ENCODE peak calls at places on chromosome 21, in four cellular contexts. W, I, C and E are unnamed samples.

GRCh38 chr21:38037416-38037815 is 121.2 kb upstream of the KCNJ6 start:
- DNase-seq in W (no peak), I (no peak), C (no peak), E (no peak)

GRCh38 chr21:33418686-33419085 is 15.5 kb downstream of the IFNGR2 start:
- DNase-seq in W (no peak), I (no peak), C (no peak), E (no peak)

GRCh38 chr21:39312112-39313041 is 1.1 kb downstream of the BRWD1 start:
- DNase-seq in W (peak), I (peak), C (peak), E (peak)

GRCh38 chr21:33384851-33385331 is 18.3 kb upstream of the IFNGR2 start:
- DNase-seq in W (no peak), I (no peak), C (no peak), E (no peak)

GRCh38 chr21:40386301-40386911 is 460.6 kb downstream of the DSCAM start:
- DNase-seq in W (peak), I (no peak), C (no peak), E (peak)

GRCh38 chr21:39663066-39663465 is 50.3 kb downstream of the B3GALT5 start:
- DNase-seq in W (no peak), I (no peak), C (no peak), E (no peak)

GRCh38 chr21:29334717-29335428 is 36.2 kb downstream of the BACH1 start:
- DNase-seq in W (no peak), I (no peak), C (no peak), E (no peak)

GRCh38 chr21:27277122-27277521 is 310.2 kb upstream of the ADAMTS5 start:
- DNase-seq in W (no peak), I (no peak), C (no peak), E (no peak)

GRCh38 chr21:26116456-26117011 is 54.0 kb downstream of the APP start:
- DNase-seq in W (no peak), I (no peak), C (peak), E (no peak)

GRCh38 chr21:39054066-39054465 is 129.2 kb downstream of the PSMG1 start:
- DNase-seq in W (no peak), I (no peak), C (no peak), E (no peak)

GRCh38 chr21:30434033-30434631 is 4.1 kb downstream of the KRTAP13-4 start:
- DNase-seq in W (peak), I (no peak), C (no peak), E (peak)

GRCh38 chr21:44293551-44294231 is 6.2 kb upstream of the PFKL start:
- DNase-seq in W (no peak), I (no peak), C (no peak), E (no peak)

GRCh38 chr21:20388400-20388799 is 609.8 kb upstream of the NCAM2 start:
- DNase-seq in W (no peak), I (no peak), C (no peak), E (no peak)

GRCh38 chr21:20649231-20649630 is 349.0 kb upstream of the NCAM2 start:
- DNase-seq in W (no peak), I (no peak), C (no peak), E (no peak)

GRCh38 chr21:33655591-33656221 is 13.4 kb downstream of the ITSN1 start:
- DNase-seq in W (peak), I (no peak), C (no peak), E (peak)

GRCh38 chr21:38955495-38955894 is 149.8 kb downstream of the ETS2 start:
- DNase-seq in W (no peak), I (no peak), C (no peak), E (no peak)

GRCh38 chr21:33360871-33361602 is 36.3 kb downstream of the IFNAR1 start:
- DNase-seq in W (peak), I (peak), C (peak), E (peak)

GRCh38 chr21:24436236-24436635 is 1171.0 kb downstream of the MRPL39 start:
- DNase-seq in W (no peak), I (no peak), C (no peak), E (no peak)

GRCh38 chr21:36749935-36750578 is 51.1 kb downstream of the SIM2 start:
- DNase-seq in W (no peak), I (no peak), C (no peak), E (no peak)

GRCh38 chr21:41952568-41953248 is 1.1 kb downstream of the C2CD2 start:
- DNase-seq in W (no peak), I (no peak), C (no peak), E (no peak)

GRCh38 chr21:41955516-41955915 is 1.7 kb upstream of the C2CD2 start:
- DNase-seq in W (no peak), I (no peak), C (no peak), E (no peak)

GRCh38 chr21:41953249-41953830 is 478 bp downstream of the C2CD2 start:
- DNase-seq in W (no peak), I (no peak), C (no peak), E (no peak)

GRCh38 chr21:41954654-41955499 is 1.1 kb upstream of the C2CD2 start:
- DNase-seq in W (no peak), I (no peak), C (no peak), E (no peak)

DNA sequence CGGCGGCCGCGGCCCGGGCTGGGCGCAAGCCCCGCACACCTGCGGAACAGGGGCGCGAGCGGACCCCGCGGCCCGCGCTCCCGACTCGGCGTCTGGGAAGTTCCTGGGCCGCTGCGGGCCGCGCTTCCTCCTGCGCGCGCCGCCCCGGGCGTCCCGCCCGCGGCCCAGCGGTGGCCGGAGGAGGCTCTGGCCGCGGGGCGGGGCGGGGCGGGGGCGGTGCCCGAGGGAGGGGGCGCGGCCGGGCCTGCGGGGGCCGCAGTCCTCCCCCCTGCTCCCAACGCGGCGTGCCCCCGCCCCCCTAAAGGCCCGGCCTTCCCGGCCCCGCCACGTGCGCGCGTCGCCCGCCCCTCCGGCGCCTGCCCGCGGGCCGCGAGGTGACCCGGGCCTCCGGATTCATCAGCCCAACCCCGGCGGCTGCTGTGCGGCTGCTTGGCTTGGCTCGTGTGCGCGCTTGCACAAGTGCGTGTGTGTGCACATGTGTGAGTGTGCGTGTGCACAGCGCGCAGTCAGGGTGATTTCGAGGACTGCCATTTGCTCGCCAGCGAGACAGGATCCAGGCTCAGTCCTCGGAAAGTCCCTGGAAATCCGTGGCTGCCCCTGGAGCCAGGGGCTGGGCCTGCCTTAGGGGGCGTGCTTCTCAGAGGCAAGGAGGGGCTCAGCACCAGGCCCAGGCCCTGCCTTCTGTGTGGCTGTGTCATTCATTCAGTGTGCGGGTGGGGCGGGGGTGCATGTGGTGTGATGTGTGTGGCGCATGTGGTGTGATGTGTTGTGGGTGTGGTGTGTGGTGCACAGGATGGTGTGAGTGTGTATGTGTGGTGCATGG is at the start of gene C2CD2:
- DNase-seq in W (peak), I (no peak), C (peak), E (no peak)
- TF ChIP-seq TARDBP in W (no peak), I (no peak), C (peak), E (no peak)

DNA sequence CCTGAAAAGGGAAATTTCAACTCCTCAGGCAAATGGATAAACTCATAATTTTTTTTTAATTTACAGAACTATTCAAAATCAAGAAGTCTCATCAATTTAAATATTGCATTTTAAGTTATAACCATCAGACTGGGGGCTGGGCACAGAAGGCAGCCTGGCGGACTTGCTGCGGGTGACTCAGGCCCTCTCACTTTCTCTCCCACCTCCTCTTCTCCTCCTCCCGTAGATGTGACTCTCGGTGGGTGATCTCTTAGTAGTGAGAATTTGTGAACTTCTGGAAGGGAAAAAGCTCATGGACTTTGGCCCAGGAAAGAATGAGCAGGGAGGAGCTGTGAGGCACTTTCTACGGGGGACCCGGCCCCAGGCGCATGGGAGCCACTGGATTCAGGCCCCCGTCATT is 32.9 kb downstream of the CLIC6 start:
- DNase-seq in W (no peak), I (no peak), C (no peak), E (no peak)
- TF ChIP-seq TARDBP in W (no peak), I (no peak), C (no peak), E (no peak)

DNA sequence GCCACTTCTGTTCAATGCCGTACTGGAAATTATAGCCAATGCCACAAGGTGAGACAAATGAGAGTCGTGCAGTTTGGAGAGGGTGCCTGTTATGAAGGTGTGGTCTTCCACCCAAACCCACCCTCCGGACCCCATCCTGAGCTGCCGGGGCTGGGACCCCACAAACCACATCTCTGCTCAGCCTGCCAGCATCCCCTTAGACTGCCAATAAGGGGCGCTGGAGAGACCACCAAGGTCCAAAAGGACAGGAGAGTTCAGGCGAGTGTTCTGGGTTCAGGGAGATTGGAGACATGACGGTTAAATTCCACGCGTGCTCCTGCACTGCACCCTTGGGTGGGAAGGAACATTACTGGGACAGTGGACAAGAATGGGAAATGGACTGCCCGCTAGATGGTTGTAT is 48.7 kb upstream of the COL18A1 start:
- DNase-seq in W (peak), I (no peak), C (peak), E (no peak)
- TF ChIP-seq TARDBP in W (no peak), I (no peak), C (no peak), E (no peak)

GRCh38 chr21:35179990-35180557 is 131.0 kb upstream of the RUNX1 start:
- DNase-seq in W (no peak), I (no peak), C (no peak), E (no peak)

GRCh38 chr21:35178098-35178497 is 129.0 kb upstream of the RUNX1 start:
- DNase-seq in W (no peak), I (no peak), C (no peak), E (no peak)

DNA sequence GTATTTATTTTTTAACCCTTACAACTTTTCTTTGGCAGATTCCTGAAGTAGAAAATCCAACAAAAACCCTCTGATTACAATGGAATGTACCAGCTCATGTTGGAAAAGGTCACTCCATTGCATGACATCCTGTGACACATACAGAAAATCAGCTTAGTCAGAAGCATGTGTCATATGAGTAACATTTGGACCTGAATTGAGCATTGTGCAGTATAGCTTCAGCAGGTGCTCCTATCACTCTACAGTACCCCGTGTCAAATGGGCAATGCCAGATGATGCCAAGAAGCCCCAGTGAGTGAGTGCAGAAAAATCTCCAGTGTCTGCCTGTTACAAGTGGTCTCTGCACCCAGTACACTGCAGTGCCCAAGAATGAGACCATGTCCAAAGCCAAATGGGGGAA is 129.7 kb upstream of the RUNX1 start:
- DNase-seq in W (no peak), I (no peak), C (no peak), E (no peak)
- TF ChIP-seq TARDBP in W (no peak), I (no peak), C (no peak), E (no peak)

DNA sequence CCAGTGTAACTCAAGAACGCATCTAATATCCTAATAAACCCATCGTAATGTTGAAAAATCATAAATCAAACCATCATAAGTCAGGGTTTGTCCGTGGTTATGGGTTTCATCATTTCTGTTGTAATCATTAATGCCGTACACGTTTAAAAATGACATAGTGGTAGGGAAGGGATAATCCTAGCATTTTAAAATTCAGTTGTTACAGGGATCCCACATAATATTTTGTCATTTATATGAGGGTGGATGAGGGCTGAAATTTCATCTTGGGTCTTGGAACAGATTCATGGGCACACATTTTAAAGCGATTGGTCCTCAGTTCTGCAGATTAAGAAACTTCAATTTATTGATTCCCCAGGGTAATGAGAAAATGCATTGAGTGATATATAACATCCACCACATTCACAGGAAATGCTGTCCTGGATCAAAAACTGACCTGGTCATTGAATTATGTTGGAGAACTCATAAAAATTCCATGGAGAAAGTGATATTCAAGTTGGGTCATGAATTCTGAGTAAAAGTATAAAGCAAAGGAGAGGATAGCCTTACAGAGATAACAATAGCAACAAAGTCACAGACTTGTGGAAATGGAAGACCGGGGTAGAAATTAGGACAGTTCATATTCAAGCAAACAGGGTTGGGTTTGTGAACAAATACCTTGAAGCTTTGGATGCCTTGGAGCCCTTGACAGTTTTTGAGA is 1527.3 kb upstream of the TPTE start:
- DNase-seq in W (peak), I (no peak), C (peak), E (no peak)
- TF ChIP-seq TARDBP in W (no peak), I (no peak), C (no peak), E (no peak)

GRCh38 chr21:32009263-32009662 is 136.4 kb downstream of the HUNK start:
- DNase-seq in W (no peak), I (no peak), C (no peak), E (no peak)

GRCh38 chr21:32004281-32004680 is 131.5 kb downstream of the HUNK start:
- DNase-seq in W (no peak), I (no peak), C (no peak), E (no peak)

GRCh38 chr21:32008714-32009113 is 135.9 kb downstream of the HUNK start:
- DNase-seq in W (no peak), I (no peak), C (no peak), E (no peak)

DNA sequence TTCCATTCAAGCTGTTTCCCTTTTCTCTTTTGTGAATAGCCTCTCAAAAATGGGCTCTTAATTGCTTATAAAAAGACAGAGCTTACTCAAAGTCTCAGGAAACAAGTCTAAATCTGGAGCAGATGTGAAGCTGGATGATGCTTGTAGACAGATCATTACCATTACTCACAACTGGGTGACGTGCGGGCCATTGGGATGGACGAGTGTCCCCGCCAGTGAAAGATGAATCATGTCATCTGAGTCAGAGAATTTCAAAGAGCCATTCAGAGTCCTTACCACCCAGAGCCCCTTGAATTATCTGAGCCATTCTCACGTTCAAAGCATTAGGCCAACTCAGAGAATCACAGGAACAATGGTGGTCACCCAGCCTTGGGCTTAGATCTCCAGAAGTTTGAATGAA is 134.6 kb downstream of the HUNK start:
- DNase-seq in W (no peak), I (no peak), C (no peak), E (no peak)
- TF ChIP-seq TARDBP in W (no peak), I (no peak), C (no peak), E (no peak)

GRCh38 chr21:35372201-35372600 is 323.1 kb upstream of the RUNX1 start:
- DNase-seq in W (no peak), I (no peak), C (no peak), E (no peak)
- TF ChIP-seq TARDBP in W (no peak), I (no peak), C (no peak), E (no peak)

GRCh38 chr21:16037386-16037785 is 307.6 kb downstream of the USP25 start:
- DNase-seq in W (no peak), I (no peak), C (no peak), E (no peak)

GRCh38 chr21:16040601-16041000 is 310.8 kb downstream of the USP25 start:
- DNase-seq in W (no peak), I (no peak), C (peak), E (no peak)
- TF ChIP-seq TARDBP in W (no peak), I (no peak), C (no peak), E (no peak)

DNA sequence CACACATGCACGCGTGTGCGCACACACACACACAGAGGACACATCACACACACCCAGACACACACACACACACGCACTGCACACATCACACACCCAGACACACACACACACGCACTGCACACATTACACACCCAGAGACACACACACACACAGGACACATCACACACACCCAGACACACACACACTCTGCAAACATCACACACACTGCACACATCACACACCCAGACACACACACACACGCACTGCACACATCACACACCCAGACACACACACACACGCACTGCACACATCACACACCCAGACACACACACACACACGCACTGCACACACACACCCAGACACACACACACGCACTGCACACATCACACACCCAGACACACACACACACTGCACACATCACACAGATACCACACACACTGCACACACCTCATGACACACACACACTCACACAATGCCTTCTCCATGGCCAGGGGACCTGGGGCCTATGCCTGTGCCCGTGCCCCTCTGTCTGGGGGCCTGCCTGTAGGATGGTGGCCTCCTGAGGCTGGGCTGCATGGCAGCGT is 24.4 kb downstream of the CRYAA start:
- DNase-seq in W (no peak), I (no peak), C (no peak), E (no peak)
- TF ChIP-seq TARDBP in W (no peak), I (no peak), C (no peak), E (no peak)